ENCODE peak calls at places on chromosomes 3 and 15, in six cellular contexts. One of them, this sample, is unnamed.

GRCh38 chr3:179113903-179114302 is 34.3 kb upstream of the PIK3CA start:
- DNase-seq in AG08396: no peak
- DNase-seq in left ventricle myocardium inferior: no peak
- DNase-seq in non-pigmented ciliary epithelial cell: no peak
- DNase-seq in globus pallidus: no peak
- DNase-seq in Daoy: no peak
- DNase-seq in this sample: no peak

GRCh38 chr3:188557230-188557629 is 403.3 kb downstream of the LPP start:
- DNase-seq in Daoy: no peak
- DNase-seq in left ventricle myocardium inferior: no peak
- DNase-seq in globus pallidus: no peak
- DNase-seq in non-pigmented ciliary epithelial cell: no peak
- DNase-seq in AG08396: no peak
- DNase-seq in this sample: no peak

GRCh38 chr3:58205981-58206380 is 4.8 kb downstream of the DNASE1L3 start:
- DNase-seq in non-pigmented ciliary epithelial cell: no peak
- DNase-seq in AG08396: no peak
- DNase-seq in Daoy: no peak
- DNase-seq in left ventricle myocardium inferior: no peak
- DNase-seq in globus pallidus: no peak
- DNase-seq in this sample: no peak

GRCh38 chr3:130760922-130761321 is 14.3 kb upstream of the PIK3R4 start:
- DNase-seq in AG08396: no peak
- DNase-seq in left ventricle myocardium inferior: no peak
- DNase-seq in Daoy: peak
- DNase-seq in globus pallidus: no peak
- DNase-seq in non-pigmented ciliary epithelial cell: no peak
- DNase-seq in this sample: no peak

GRCh38 chr15:86852741-86853140 is 773.1 kb downstream of the AGBL1 start:
- DNase-seq in Daoy: no peak
- DNase-seq in non-pigmented ciliary epithelial cell: no peak
- DNase-seq in left ventricle myocardium inferior: no peak
- DNase-seq in AG08396: no peak
- DNase-seq in globus pallidus: no peak
- DNase-seq in this sample: no peak

GRCh38 chr3:34176723-34177122 is 378.3 kb downstream of the PDCD6IP start:
- DNase-seq in globus pallidus: no peak
- DNase-seq in left ventricle myocardium inferior: no peak
- DNase-seq in AG08396: no peak
- DNase-seq in Daoy: no peak
- DNase-seq in non-pigmented ciliary epithelial cell: no peak
- DNase-seq in this sample: no peak

GRCh38 chr3:107430214-107431047 is 53.2 kb downstream of the CCDC54 start:
- DNase-seq in non-pigmented ciliary epithelial cell: no peak
- DNase-seq in left ventricle myocardium inferior: no peak
- DNase-seq in globus pallidus: no peak
- DNase-seq in AG08396: no peak
- DNase-seq in Daoy: no peak
- DNase-seq in this sample: peak

GRCh38 chr15:80990955-80991354 is 1.3 kb upstream of the MESD start:
- DNase-seq in globus pallidus: no peak
- DNase-seq in left ventricle myocardium inferior: no peak
- DNase-seq in non-pigmented ciliary epithelial cell: no peak
- DNase-seq in AG08396: no peak
- DNase-seq in Daoy: no peak
- DNase-seq in this sample: no peak

GRCh38 chr3:183953471-183954070 is 64.1 kb downstream of the ABCC5 start:
- DNase-seq in left ventricle myocardium inferior: no peak
- DNase-seq in globus pallidus: no peak
- DNase-seq in AG08396: no peak
- DNase-seq in Daoy: no peak
- DNase-seq in non-pigmented ciliary epithelial cell: no peak
- DNase-seq in this sample: no peak

GRCh38 chr15:61315471-61315870 is 86.4 kb upstream of the RORA start:
- DNase-seq in left ventricle myocardium inferior: no peak
- DNase-seq in globus pallidus: no peak
- DNase-seq in AG08396: no peak
- DNase-seq in non-pigmented ciliary epithelial cell: no peak
- DNase-seq in Daoy: no peak
- DNase-seq in this sample: no peak

GRCh38 chr15:83132861-83133523 is 25.5 kb downstream of the TM6SF1 start:
- DNase-seq in left ventricle myocardium inferior: no peak
- DNase-seq in non-pigmented ciliary epithelial cell: no peak
- DNase-seq in AG08396: no peak
- DNase-seq in globus pallidus: no peak
- DNase-seq in Daoy: no peak
- DNase-seq in this sample: no peak